ENCODE peak calls at places on chromosomes 2 and 18, in four cellular contexts. F is H9, V is IMR-90, J is H1. P is an unnamed sample.

GRCh38 chr18:78713064-78713463 is 266.6 kb upstream of the SALL3 start:
- DNase-seq in F (peak), J (peak), V (no peak), P (peak)

GRCh38 chr2:233650981-233651380 is 14.7 kb downstream of the UGT1A10 start:
- DNase-seq in J (no peak), V (no peak), F (no peak), P (no peak)

GRCh38 chr2:69645026-69645425 is 1.5 kb upstream of the AAK1 start:
- DNase-seq in F (no peak), J (no peak), V (no peak), P (peak)

GRCh38 chr2:236607471-236608307 is 38.1 kb downstream of the ACKR3 start:
- DNase-seq in V (peak), F (no peak), J (no peak), P (peak)

GRCh38 chr18:12397254-12397653 is 10.5 kb upstream of the PRELID3A start:
- DNase-seq in F (no peak), J (no peak), V (no peak), P (no peak)

GRCh38 chr2:156447761-156448160 is 11.6 kb downstream of the GPD2 start:
- DNase-seq in V (no peak), J (no peak), F (no peak), P (no peak)

GRCh38 chr2:121297217-121297830 is 12.3 kb upstream of the TFCP2L1 start:
- DNase-seq in F (peak), V (peak), J (no peak), P (peak)

GRCh38 chr2:241314181-241314932 is 1.1 kb downstream of the HDLBP start:
- DNase-seq in V (peak), J (no peak), F (no peak), P (peak)

GRCh38 chr18:43794363-43794762 is 517.1 kb upstream of the SYT4 start:
- DNase-seq in V (no peak), J (no peak), F (no peak), P (no peak)

GRCh38 chr2:148619560-148620190 is 24.9 kb upstream of the EPC2 start:
- DNase-seq in J (no peak), V (no peak), F (no peak), P (no peak)

GRCh38 chr2:172357442-172357841 is 69.9 kb upstream of the ITGA6 start:
- DNase-seq in V (no peak), J (no peak), F (no peak), P (no peak)

GRCh38 chr2:200681731-200682130 is 95.9 kb downstream of the AOX1 start:
- DNase-seq in V (peak), J (no peak), F (no peak), P (no peak)

GRCh38 chr2:201886504-201886903 is 80.2 kb downstream of the CDK15 start:
- DNase-seq in F (no peak), V (peak), J (no peak), P (no peak)

GRCh38 chr2:102592601-102593000 is 26.8 kb upstream of the SLC9A2 start:
- DNase-seq in V (peak), J (peak), F (no peak), P (peak)

GRCh38 chr2:31247671-31248070 is 13.7 kb downstream of the EHD3 start:
- DNase-seq in J (no peak), F (no peak), V (no peak), P (no peak)

GRCh38 chr18:22564036-22564435 is 146.3 kb upstream of the CTAGE1 start:
- DNase-seq in J (no peak), V (peak), F (no peak), P (no peak)

GRCh38 chr18:22667616-22668422 is 250.1 kb upstream of the CTAGE1 start:
- DNase-seq in J (no peak), F (no peak), V (peak), P (no peak)

GRCh38 chr2:110732422-110733413 is at the start of gene ACOXL:
- DNase-seq in V (no peak), F (peak), J (peak), P (peak)

GRCh38 chr2:148124271-148124670 is 103.4 kb downstream of the MBD5 start:
- DNase-seq in V (no peak), J (no peak), F (no peak), P (peak)

GRCh38 chr2:205868773-205869333 is 186.6 kb downstream of the NRP2 start:
- DNase-seq in V (peak), J (no peak), F (no peak), P (no peak)

GRCh38 chr2:129720761-129721160 is 258.7 kb upstream of the RAB6C start:
- DNase-seq in F (no peak), J (no peak), V (no peak), P (no peak)

GRCh38 chr2:205190528-205190927 is 491.8 kb upstream of the NRP2 start:
- DNase-seq in J (no peak), V (no peak), F (no peak), P (no peak)

GRCh38 chr2:134586289-134586980 is 132.4 kb downstream of the TMEM163 start:
- DNase-seq in F (no peak), J (no peak), V (no peak), P (no peak)

GRCh38 chr2:199310654-199311275 is 147.0 kb downstream of the SATB2 start:
- DNase-seq in J (no peak), V (no peak), F (no peak), P (no peak)

GRCh38 chr2:75261923-75262322 is 62.6 kb upstream of the TACR1 start:
- DNase-seq in F (no peak), J (no peak), V (no peak), P (no peak)
- H3K56ac ChIP-seq in F (no peak), J (no peak), V (no peak), P (no peak)

GRCh38 chr2:15732341-15733077 is 140.8 kb downstream of the DDX1 start:
- DNase-seq in J (no peak), F (no peak), V (no peak), P (no peak)
- H3K56ac ChIP-seq in J (no peak), F (no peak), V (no peak), P (no peak)

GRCh38 chr2:26725516-26725810 is 32.9 kb downstream of the KCNK3 start:
- DNase-seq in J (no peak), V (no peak), F (no peak), P (no peak)
- H3K56ac ChIP-seq in J (no peak), V (no peak), F (no peak), P (no peak)

GRCh38 chr2:104599802-104600510 is 254.0 kb upstream of the POU3F3 start:
- DNase-seq in V (no peak), F (no peak), J (no peak), P (no peak)
- H3K56ac ChIP-seq in V (no peak), F (no peak), J (no peak), P (no peak)

DNA sequence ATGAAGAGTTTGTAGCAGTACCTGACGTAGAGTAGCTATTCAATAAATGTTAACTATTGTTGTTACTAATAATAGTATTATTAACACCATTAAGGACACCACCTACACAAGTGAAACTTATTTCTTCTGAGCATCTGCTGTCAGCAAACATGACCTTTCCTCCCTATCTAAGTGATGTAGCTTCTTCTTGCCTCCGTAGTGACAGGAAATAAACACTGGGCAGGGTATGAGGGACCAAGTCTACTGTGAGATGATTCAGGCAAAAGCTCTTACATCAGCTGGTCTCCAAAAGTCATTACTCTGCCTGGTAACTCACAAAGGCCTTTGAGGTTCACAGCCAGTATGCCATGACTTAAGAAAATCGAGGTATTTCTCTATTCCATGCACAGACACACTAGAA is 750.5 kb downstream of the CPS1 start:
- DNase-seq in F (no peak), V (no peak), J (no peak), P (peak)
- H3K56ac ChIP-seq in F (no peak), V (no peak), J (no peak), P (no peak)